ENCODE peak calls at places on chromosome 10, in five cellular contexts. T is Ammon's horn, V is head of caudate nucleus, M is DMS53, F is astrocyte of the spinal cord. L is an unnamed sample.

GRCh38 chr10:47384148-47384921 is at the start of gene ZNF488:
- DNase-seq in T (peak), V (peak), M (peak), F (peak), L (peak)

GRCh38 chr10:76721891-76722505 is 915.6 kb downstream of the KCNMA1 start:
- DNase-seq in T (no peak), V (no peak), M (no peak), F (peak), L (peak)

GRCh38 chr10:77357185-77357584 is 280.4 kb downstream of the KCNMA1 start:
- DNase-seq in T (no peak), V (no peak), M (no peak), F (no peak), L (no peak)

GRCh38 chr10:95265572-95265971 is 25.2 kb downstream of the PDLIM1 start:
- DNase-seq in T (no peak), V (no peak), M (no peak), F (no peak), L (no peak)

GRCh38 chr10:70051878-70052277 is 768 bp upstream of the MACROH2A2 start:
- DNase-seq in T (no peak), V (no peak), M (no peak), F (no peak), L (no peak)

GRCh38 chr10:59027975-59028640 is 148.3 kb upstream of the PHYHIPL start:
- DNase-seq in T (no peak), V (no peak), M (no peak), F (peak), L (no peak)

GRCh38 chr10:126640391-126640790 is 30.1 kb downstream of the C10orf90 start:
- DNase-seq in T (no peak), V (no peak), M (no peak), F (no peak), L (no peak)

GRCh38 chr10:116838143-116838725 is 11.1 kb upstream of the ENO4 start:
- DNase-seq in T (no peak), V (no peak), M (no peak), F (no peak), L (peak)

GRCh38 chr10:803041-803741 is 113.7 kb upstream of the DIP2C start:
- DNase-seq in T (no peak), V (no peak), M (no peak), F (no peak), L (no peak)

GRCh38 chr10:104059364-104059763 is 26.3 kb downstream of the COL17A1 start:
- DNase-seq in T (no peak), V (no peak), M (peak), F (no peak), L (no peak)

GRCh38 chr10:120689766-120690539 is 161.2 kb upstream of the WDR11 start:
- DNase-seq in T (peak), V (no peak), M (no peak), F (no peak), L (no peak)

GRCh38 chr10:118365702-118366101 is 23.6 kb upstream of the FAM204A start:
- DNase-seq in T (no peak), V (no peak), M (no peak), F (no peak), L (no peak)

GRCh38 chr10:113565364-113565763 is 12.5 kb downstream of the HABP2 start:
- DNase-seq in T (no peak), V (no peak), M (no peak), F (no peak), L (no peak)

GRCh38 chr10:101858723-101859500 is 15.3 kb upstream of the KCNIP2 start:
- DNase-seq in T (no peak), V (no peak), M (no peak), F (no peak), L (no peak)

GRCh38 chr10:31708513-31708912 is 220.1 kb downstream of the ARHGAP12 start:
- DNase-seq in T (no peak), V (no peak), M (no peak), F (no peak), L (no peak)

GRCh38 chr10:113562693-113563092 is 9.8 kb downstream of the HABP2 start:
- DNase-seq in T (no peak), V (no peak), M (peak), F (no peak), L (no peak)

GRCh38 chr10:11177926-11178453 is 160.3 kb downstream of the CELF2 start:
- DNase-seq in T (no peak), V (no peak), M (no peak), F (no peak), L (no peak)

GRCh38 chr10:102815790-102816549 is 21.2 kb downstream of the CYP17A1 start:
- DNase-seq in T (peak), V (peak), M (no peak), F (peak), L (no peak)

GRCh38 chr10:11162828-11163599 is 145.3 kb downstream of the CELF2 start:
- DNase-seq in T (peak), V (peak), M (no peak), F (no peak), L (no peak)

GRCh38 chr10:62637249-62638061 is 167.1 kb upstream of the ADO start:
- DNase-seq in T (peak), V (no peak), M (no peak), F (no peak), L (no peak)

GRCh38 chr10:122468923-122469781 is 7.8 kb downstream of the HTRA1 start:
- DNase-seq in T (peak), V (no peak), M (peak), F (peak), L (peak)

GRCh38 chr10:113030453-113030852 is 80.4 kb downstream of the TCF7L2 start:
- DNase-seq in T (no peak), V (no peak), M (no peak), F (peak), L (no peak)

GRCh38 chr10:114538544-114538906 is 119.5 kb downstream of the ABLIM1 start:
- DNase-seq in T (no peak), V (no peak), M (no peak), F (no peak), L (peak)

GRCh38 chr10:125779403-125780327 is 4.0 kb upstream of the MMP21 start:
- DNase-seq in T (no peak), V (no peak), M (no peak), F (no peak), L (peak)

GRCh38 chr10:71076473-71077142 is 135.8 kb upstream of the UNC5B start:
- DNase-seq in T (no peak), V (peak), M (no peak), F (no peak), L (peak)

GRCh38 chr10:72691470-72692056 is 380 bp upstream of the MCU start:
- DNase-seq in T (no peak), V (no peak), M (no peak), F (no peak), L (no peak)

GRCh38 chr10:103598654-103599115 is 105.2 kb downstream of the NEURL1 start:
- DNase-seq in T (peak), V (peak), M (peak), F (peak), L (peak)

GRCh38 chr10:129161184-129161583 is 305.9 kb upstream of the MGMT start:
- DNase-seq in T (no peak), V (no peak), M (no peak), F (peak), L (no peak)

GRCh38 chr10:132959296-132959961 is 17.1 kb upstream of the CFAP46 start:
- DNase-seq in T (no peak), V (no peak), M (no peak), F (no peak), L (no peak)

GRCh38 chr10:84264611-84265141 is 19.8 kb downstream of the RGR start:
- DNase-seq in T (peak), V (peak), M (peak), F (peak), L (peak)

GRCh38 chr10:127863231-127863825 is 29.4 kb downstream of the CLRN3 start:
- DNase-seq in T (no peak), V (no peak), M (no peak), F (no peak), L (no peak)

GRCh38 chr10:36492590-36493510 is 632.5 kb upstream of the ANKRD30A start:
- DNase-seq in T (peak), V (no peak), M (no peak), F (peak), L (no peak)

GRCh38 chr10:95133016-95133752 is 60.9 kb upstream of the ACSM6 start:
- DNase-seq in T (peak), V (no peak), M (peak), F (peak), L (peak)

GRCh38 chr10:7015457-7015856 is 395.4 kb downstream of the SFMBT2 start:
- DNase-seq in T (no peak), V (no peak), M (no peak), F (no peak), L (no peak)

GRCh38 chr10:42974693-42975002 is 102.2 kb upstream of the RET start:
- DNase-seq in T (no peak), V (peak), M (no peak), F (no peak), L (no peak)

GRCh38 chr10:133131053-133131452 is 29.0 kb upstream of the KNDC1 start:
- DNase-seq in T (no peak), V (peak), M (no peak), F (no peak), L (no peak)